ENCODE peak calls at places on chromosomes 13 and 19, in five cellular contexts. One of them, this sample, is unnamed.

GRCh38 chr13:91576590-91576989 is 178.2 kb downstream of the GPC5 start:
- DNase-seq in anterior cingulate cortex: no peak
- DNase-seq in RCC 7860: no peak
- DNase-seq in AG08395: no peak
- DNase-seq in progenitor cell of endocrine pancreas: no peak
- DNase-seq in this sample: peak

GRCh38 chr19:8481191-8481590 is 21.2 kb downstream of the PRAM1 start:
- DNase-seq in anterior cingulate cortex: no peak
- DNase-seq in RCC 7860: no peak
- DNase-seq in AG08395: no peak
- DNase-seq in progenitor cell of endocrine pancreas: no peak
- DNase-seq in this sample: no peak

GRCh38 chr19:47156861-47157454 is 26.3 kb downstream of the SAE1 start:
- DNase-seq in anterior cingulate cortex: no peak
- DNase-seq in RCC 7860: no peak
- DNase-seq in AG08395: no peak
- DNase-seq in progenitor cell of endocrine pancreas: no peak
- DNase-seq in this sample: no peak

GRCh38 chr19:30443531-30444252 is 71.5 kb downstream of the ZNF536 start:
- DNase-seq in anterior cingulate cortex: no peak
- DNase-seq in RCC 7860: no peak
- DNase-seq in AG08395: no peak
- DNase-seq in progenitor cell of endocrine pancreas: no peak
- DNase-seq in this sample: no peak

GRCh38 chr19:51926784-51927741 is at the start of gene ZNF613:
- DNase-seq in anterior cingulate cortex: peak
- DNase-seq in RCC 7860: peak
- DNase-seq in AG08395: peak
- DNase-seq in progenitor cell of endocrine pancreas: peak
- DNase-seq in this sample: peak

GRCh38 chr19:47421244-47421786 is 2.0 kb upstream of the MEIS3 start:
- DNase-seq in anterior cingulate cortex: no peak
- DNase-seq in RCC 7860: no peak
- DNase-seq in AG08395: no peak
- DNase-seq in progenitor cell of endocrine pancreas: no peak
- DNase-seq in this sample: no peak

GRCh38 chr13:77555246-77555645 is 19.7 kb downstream of the SCEL start:
- DNase-seq in anterior cingulate cortex: no peak
- DNase-seq in RCC 7860: no peak
- DNase-seq in AG08395: no peak
- DNase-seq in progenitor cell of endocrine pancreas: no peak
- DNase-seq in this sample: no peak

GRCh38 chr19:55160128-55160985 is 2.8 kb upstream of the TNNI3 start:
- DNase-seq in anterior cingulate cortex: peak
- DNase-seq in RCC 7860: peak
- DNase-seq in AG08395: peak
- DNase-seq in progenitor cell of endocrine pancreas: peak
- DNase-seq in this sample: peak

GRCh38 chr13:101434486-101434885 is 18.0 kb upstream of the ITGBL1 start:
- DNase-seq in anterior cingulate cortex: no peak
- DNase-seq in RCC 7860: no peak
- DNase-seq in AG08395: no peak
- DNase-seq in progenitor cell of endocrine pancreas: no peak
- DNase-seq in this sample: no peak

GRCh38 chr19:48836089-48837017 is at the start of gene HSD17B14:
- DNase-seq in anterior cingulate cortex: peak
- DNase-seq in RCC 7860: no peak
- DNase-seq in AG08395: peak
- DNase-seq in progenitor cell of endocrine pancreas: peak
- DNase-seq in this sample: no peak

GRCh38 chr13:46698910-46699460 is 98.0 kb downstream of the ESD start:
- DNase-seq in anterior cingulate cortex: no peak
- DNase-seq in RCC 7860: no peak
- DNase-seq in AG08395: no peak
- DNase-seq in progenitor cell of endocrine pancreas: no peak
- DNase-seq in this sample: no peak

GRCh38 chr19:43534811-43535761 is 2.1 kb downstream of the ZNF575 start:
- DNase-seq in anterior cingulate cortex: peak
- DNase-seq in RCC 7860: no peak
- DNase-seq in AG08395: peak
- DNase-seq in progenitor cell of endocrine pancreas: peak
- DNase-seq in this sample: peak

GRCh38 chr13:39527961-39528720 is 74.9 kb downstream of the LHFPL6 start:
- DNase-seq in anterior cingulate cortex: no peak
- DNase-seq in RCC 7860: peak
- DNase-seq in AG08395: peak
- DNase-seq in progenitor cell of endocrine pancreas: no peak
- DNase-seq in this sample: no peak

GRCh38 chr13:48727252-48728011 is 73.7 kb downstream of the CYSLTR2 start:
- DNase-seq in anterior cingulate cortex: no peak
- DNase-seq in RCC 7860: no peak
- DNase-seq in AG08395: no peak
- DNase-seq in progenitor cell of endocrine pancreas: no peak
- DNase-seq in this sample: peak

GRCh38 chr13:25371608-25372274 is at the start of gene ATP8A2:
- DNase-seq in anterior cingulate cortex: no peak
- DNase-seq in RCC 7860: no peak
- DNase-seq in AG08395: no peak
- DNase-seq in progenitor cell of endocrine pancreas: peak
- DNase-seq in this sample: peak

GRCh38 chr13:32200741-32201140 is 114.4 kb downstream of the ZAR1L start:
- DNase-seq in anterior cingulate cortex: no peak
- DNase-seq in RCC 7860: no peak
- DNase-seq in AG08395: peak
- DNase-seq in progenitor cell of endocrine pancreas: no peak
- DNase-seq in this sample: no peak

GRCh38 chr19:46634045-46634655 is 1.9 kb downstream of the GNG8 start:
- DNase-seq in anterior cingulate cortex: peak
- DNase-seq in RCC 7860: peak
- DNase-seq in AG08395: peak
- DNase-seq in progenitor cell of endocrine pancreas: peak
- DNase-seq in this sample: peak

GRCh38 chr13:112079696-112080095 is 12.7 kb downstream of the SOX1 start:
- DNase-seq in anterior cingulate cortex: no peak
- DNase-seq in RCC 7860: no peak
- DNase-seq in AG08395: no peak
- DNase-seq in progenitor cell of endocrine pancreas: no peak
- DNase-seq in this sample: no peak

GRCh38 chr19:45667620-45668341 is at the start of gene GIPR:
- DNase-seq in anterior cingulate cortex: no peak
- DNase-seq in RCC 7860: peak
- DNase-seq in AG08395: peak
- DNase-seq in progenitor cell of endocrine pancreas: peak
- DNase-seq in this sample: no peak

GRCh38 chr13:20960663-20961309 is 58.2 kb upstream of the XPO4 start:
- DNase-seq in anterior cingulate cortex: no peak
- DNase-seq in RCC 7860: no peak
- DNase-seq in AG08395: no peak
- DNase-seq in progenitor cell of endocrine pancreas: no peak
- DNase-seq in this sample: no peak

GRCh38 chr13:52025475-52026245 is 1.2 kb downstream of the UTP14C start:
- DNase-seq in anterior cingulate cortex: no peak
- DNase-seq in RCC 7860: no peak
- DNase-seq in AG08395: no peak
- DNase-seq in progenitor cell of endocrine pancreas: no peak
- DNase-seq in this sample: no peak

GRCh38 chr13:113176292-113176691 is 17.8 kb downstream of the PROZ start:
- DNase-seq in anterior cingulate cortex: no peak
- DNase-seq in RCC 7860: no peak
- DNase-seq in AG08395: no peak
- DNase-seq in progenitor cell of endocrine pancreas: no peak
- DNase-seq in this sample: no peak

GRCh38 chr13:26601669-26602068 is 44.2 kb downstream of the WASF3 start:
- DNase-seq in anterior cingulate cortex: no peak
- DNase-seq in RCC 7860: peak
- DNase-seq in AG08395: peak
- DNase-seq in progenitor cell of endocrine pancreas: no peak
- DNase-seq in this sample: no peak

GRCh38 chr13:60210510-60211065 is 46.9 kb upstream of the DIAPH3 start:
- DNase-seq in anterior cingulate cortex: no peak
- DNase-seq in RCC 7860: no peak
- DNase-seq in AG08395: no peak
- DNase-seq in progenitor cell of endocrine pancreas: no peak
- DNase-seq in this sample: no peak

GRCh38 chr13:29543230-29544215 is 52.0 kb downstream of the SLC7A1 start:
- DNase-seq in anterior cingulate cortex: no peak
- DNase-seq in RCC 7860: peak
- DNase-seq in AG08395: no peak
- DNase-seq in progenitor cell of endocrine pancreas: no peak
- DNase-seq in this sample: peak

GRCh38 chr13:97256343-97256783 is 34.2 kb downstream of the MBNL2 start:
- DNase-seq in anterior cingulate cortex: no peak
- DNase-seq in RCC 7860: peak
- DNase-seq in AG08395: peak
- DNase-seq in progenitor cell of endocrine pancreas: no peak
- DNase-seq in this sample: no peak

GRCh38 chr13:48580185-48580803 is 47.4 kb upstream of the RCBTB2 start:
- DNase-seq in anterior cingulate cortex: no peak
- DNase-seq in RCC 7860: peak
- DNase-seq in AG08395: peak
- DNase-seq in progenitor cell of endocrine pancreas: peak
- DNase-seq in this sample: peak

GRCh38 chr19:35033067-35034004 is 3.1 kb downstream of the SCN1B start:
- DNase-seq in anterior cingulate cortex: no peak
- DNase-seq in RCC 7860: no peak
- DNase-seq in AG08395: no peak
- DNase-seq in progenitor cell of endocrine pancreas: no peak
- DNase-seq in this sample: no peak

GRCh38 chr13:41648314-41648935 is 191.1 kb downstream of the RGCC start:
- DNase-seq in anterior cingulate cortex: no peak
- DNase-seq in RCC 7860: no peak
- DNase-seq in AG08395: no peak
- DNase-seq in progenitor cell of endocrine pancreas: no peak
- DNase-seq in this sample: no peak

GRCh38 chr19:2340496-2341246 is 12.2 kb downstream of the SPPL2B start:
- DNase-seq in anterior cingulate cortex: no peak
- DNase-seq in RCC 7860: no peak
- DNase-seq in AG08395: no peak
- DNase-seq in progenitor cell of endocrine pancreas: no peak
- DNase-seq in this sample: no peak

GRCh38 chr19:18611327-18612050 is 1.2 kb upstream of the TMEM59L start:
- DNase-seq in anterior cingulate cortex: no peak
- DNase-seq in RCC 7860: no peak
- DNase-seq in AG08395: no peak
- DNase-seq in progenitor cell of endocrine pancreas: no peak
- DNase-seq in this sample: no peak

GRCh38 chr19:7744871-7745270 is 2.5 kb downstream of the CD209 start:
- DNase-seq in anterior cingulate cortex: no peak
- DNase-seq in RCC 7860: no peak
- DNase-seq in AG08395: no peak
- DNase-seq in progenitor cell of endocrine pancreas: no peak
- DNase-seq in this sample: no peak